ENCODE peak calls at places on chromosomes 2 and 18, in nine cellular contexts. E is cardiac muscle cell, A is neural progenitor cell, V is heart left ventricle, M is GM06990, N is neural crest cell, R is GM20000, P is OCI-LY7, I is epithelial cell of esophagus. T is an unnamed sample.

GRCh38 chr2:212961255-212961654 is 190.2 kb downstream of the IKZF2 start:
- DNase-seq in M (no peak), P (no peak), E (no peak), A (no peak), I (no peak), R (no peak), V (no peak), N (no peak), T (no peak)

GRCh38 chr18:32724071-32724696 is 48.6 kb downstream of the KLHL14 start:
- DNase-seq in I (no peak), M (no peak), R (no peak), N (no peak), E (no peak), V (no peak), A (no peak), P (no peak), T (no peak)

GRCh38 chr2:74632209-74632938 is 15.8 kb downstream of the M1AP start:
- DNase-seq in I (no peak), N (no peak), R (no peak), V (no peak), P (no peak), M (no peak), E (peak), A (peak), T (no peak)

GRCh38 chr2:152513681-152514080 is 178.7 kb downstream of the FMNL2 start:
- DNase-seq in R (no peak), M (no peak), N (no peak), V (no peak), P (no peak), E (peak), I (peak), A (no peak), T (no peak)

GRCh38 chr2:135792401-135793152 is 44.4 kb downstream of the LCT start:
- DNase-seq in E (no peak), P (no peak), I (no peak), M (no peak), V (no peak), R (no peak), N (no peak), A (no peak), T (no peak)

GRCh38 chr2:205193829-205194228 is 488.5 kb upstream of the NRP2 start:
- DNase-seq in E (no peak), I (no peak), P (no peak), R (no peak), A (no peak), V (no peak), M (no peak), N (no peak), T (no peak)

GRCh38 chr18:41134426-41134825 is 820.6 kb upstream of the PIK3C3 start:
- DNase-seq in V (no peak), R (no peak), E (no peak), M (no peak), A (no peak), N (no peak), P (no peak), I (peak), T (no peak)

GRCh38 chr18:67517224-67517765 is 775 bp upstream of the DSEL start:
- DNase-seq in P (no peak), M (no peak), A (peak), I (no peak), N (no peak), V (peak), R (no peak), E (no peak), T (no peak)

GRCh38 chr2:223674998-223675609 is 72.9 kb upstream of the SCG2 start:
- DNase-seq in I (peak), V (no peak), A (peak), P (peak), R (no peak), E (peak), M (no peak), N (no peak), T (no peak)

GRCh38 chr18:55432307-55433040 is 155.5 kb downstream of the TCF4 start:
- DNase-seq in A (no peak), N (no peak), I (no peak), R (no peak), P (no peak), M (no peak), E (no peak), V (no peak), T (no peak)

GRCh38 chr2:239302083-239302807 is 98.6 kb downstream of the HDAC4 start:
- DNase-seq in M (no peak), A (no peak), E (no peak), R (no peak), P (no peak), I (no peak), N (no peak), V (no peak), T (no peak)

GRCh38 chr2:230069418-230069817 is 694 bp upstream of the SLC16A14 start:
- DNase-seq in I (no peak), V (no peak), E (no peak), P (no peak), R (no peak), M (no peak), N (no peak), A (no peak), T (no peak)

GRCh38 chr2:188599140-188599539 is 307.5 kb downstream of the GULP1 start:
- DNase-seq in R (no peak), N (no peak), I (no peak), P (no peak), V (no peak), E (no peak), M (no peak), A (no peak), T (no peak)

GRCh38 chr2:13015941-13016340 is 299.2 kb downstream of the TRIB2 start:
- DNase-seq in N (no peak), V (no peak), E (no peak), M (no peak), R (no peak), I (no peak), P (no peak), A (peak), T (no peak)

GRCh38 chr2:207385903-207386302 is 143.9 kb upstream of the CREB1 start:
- DNase-seq in E (peak), A (no peak), N (no peak), I (peak), V (no peak), R (no peak), P (no peak), M (no peak), T (no peak)

GRCh38 chr2:14881663-14882327 is 249.3 kb downstream of the LRATD1 start:
- DNase-seq in E (no peak), A (no peak), I (no peak), M (no peak), N (no peak), R (no peak), V (no peak), P (no peak), T (no peak)

GRCh38 chr2:148876589-148877402 is 1.8 kb downstream of the KIF5C start:
- DNase-seq in P (peak), M (peak), V (no peak), A (peak), E (no peak), R (peak), I (no peak), N (peak), T (peak)

GRCh38 chr2:134711622-134712125 is 7.1 kb downstream of the TMEM163 start:
- DNase-seq in E (no peak), N (no peak), I (no peak), V (no peak), A (no peak), P (no peak), R (no peak), M (no peak), T (no peak)

GRCh38 chr2:134705861-134706586 is 12.8 kb downstream of the TMEM163 start:
- DNase-seq in V (no peak), E (no peak), M (no peak), P (no peak), A (peak), R (no peak), N (peak), I (no peak), T (no peak)

GRCh38 chr2:134707330-134707676 is 11.5 kb downstream of the TMEM163 start:
- DNase-seq in P (no peak), E (no peak), A (no peak), N (no peak), V (no peak), M (no peak), I (no peak), R (no peak), T (no peak)

GRCh38 chr2:134704173-134704572 is 14.6 kb downstream of the TMEM163 start:
- DNase-seq in M (no peak), P (no peak), R (no peak), I (no peak), A (no peak), N (no peak), E (no peak), V (no peak), T (no peak)

GRCh38 chr2:134706587-134707329 is 12.0 kb downstream of the TMEM163 start:
- DNase-seq in I (no peak), M (no peak), A (no peak), R (no peak), V (no peak), E (peak), N (no peak), P (no peak), T (no peak)
- TF ChIP-seq CTCF in I (no peak), M (no peak), A (no peak), R (no peak), V (no peak), E (no peak), N (no peak), P (no peak), T (no peak)

DNA sequence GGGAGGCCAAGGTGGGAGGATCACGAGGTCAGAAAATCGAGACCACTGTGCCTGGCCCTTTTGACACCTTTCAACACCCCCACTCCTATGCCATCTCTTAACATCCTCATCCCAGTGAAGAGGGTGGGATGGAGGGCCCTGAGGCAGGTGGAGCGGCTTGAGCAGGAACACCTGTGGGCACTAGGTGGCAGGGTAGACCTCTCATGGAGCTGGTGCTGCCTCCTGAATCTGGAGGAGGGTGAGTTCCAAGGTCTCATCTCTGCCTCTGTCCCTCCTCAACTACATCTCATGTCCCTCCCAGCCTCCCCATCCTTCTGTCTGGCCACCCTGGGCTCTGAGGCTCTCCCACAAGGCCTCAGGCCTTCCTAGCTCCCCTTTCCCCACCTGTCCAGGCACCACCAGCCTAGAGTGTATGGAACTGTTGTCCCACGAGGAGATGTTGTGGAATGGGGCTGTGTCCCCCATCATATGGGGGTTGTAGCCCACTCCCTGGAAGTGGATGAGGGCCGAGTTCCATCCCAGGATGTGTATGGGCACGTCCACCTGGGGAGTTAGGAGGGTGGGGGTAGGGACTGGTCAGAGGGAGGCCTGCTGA is 17.0 kb upstream of the CRYBA2 start:
- DNase-seq in R (peak), N (no peak), P (peak), I (peak), E (no peak), V (peak), A (peak), M (no peak), T (peak)
- TF ChIP-seq CTCF in R (peak), N (peak), P (peak), I (peak), E (peak), V (no peak), A (peak), M (peak), T (peak)

GRCh38 chr2:62297642-62298010 is 101.7 kb downstream of the B3GNT2 start:
- DNase-seq in E (peak), I (no peak), N (no peak), A (peak), M (no peak), V (no peak), R (no peak), P (no peak), T (no peak)
- TF ChIP-seq CTCF in E (peak), I (no peak), N (no peak), A (peak), M (no peak), V (no peak), R (no peak), P (peak), T (no peak)

GRCh38 chr18:48134609-48135008 is 204.2 kb upstream of the SMAD2 start:
- DNase-seq in M (no peak), A (no peak), P (no peak), E (no peak), R (no peak), V (no peak), I (no peak), N (no peak), T (no peak)

GRCh38 chr18:48136544-48137353 is 206.3 kb upstream of the SMAD2 start:
- DNase-seq in A (peak), V (no peak), I (no peak), M (no peak), P (no peak), N (no peak), R (peak), E (no peak), T (no peak)

GRCh38 chr18:48137354-48138208 is 207.1 kb upstream of the SMAD2 start:
- DNase-seq in E (no peak), R (no peak), P (no peak), N (no peak), A (no peak), V (no peak), M (no peak), I (no peak), T (no peak)

GRCh38 chr18:48135436-48135966 is 205.0 kb upstream of the SMAD2 start:
- DNase-seq in E (no peak), R (no peak), P (no peak), N (no peak), M (no peak), V (no peak), A (no peak), I (no peak), T (no peak)

DNA sequence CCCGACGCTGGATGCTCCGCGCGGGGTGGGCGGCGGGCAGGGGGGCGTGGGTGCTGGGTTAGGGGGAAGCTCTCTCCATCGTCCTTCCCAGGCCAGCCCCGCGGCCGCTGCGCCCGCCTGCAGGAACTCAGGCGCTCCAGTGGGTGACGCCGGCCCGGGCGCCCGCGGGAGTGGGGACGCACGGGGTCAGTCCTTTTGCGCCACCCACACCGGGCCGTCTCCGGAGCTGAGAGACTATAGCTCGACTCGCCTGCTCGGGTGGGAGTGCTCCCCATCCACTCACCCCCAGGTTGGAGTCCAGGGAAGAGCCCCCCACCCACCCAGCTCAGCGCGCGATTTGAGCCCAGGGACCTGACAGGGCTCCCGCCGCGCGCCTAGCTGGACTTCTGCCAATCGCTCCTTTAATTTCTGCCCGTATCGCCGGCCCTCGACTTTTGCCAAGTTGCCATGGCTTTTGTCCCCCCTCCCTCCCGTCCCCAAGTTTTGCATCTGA is 205.6 kb upstream of the SMAD2 start:
- DNase-seq in E (no peak), M (no peak), A (peak), I (no peak), R (no peak), P (no peak), V (peak), N (no peak), T (no peak)
- TF ChIP-seq CTCF in E (no peak), M (no peak), A (no peak), I (no peak), R (no peak), P (no peak), V (no peak), N (no peak), T (no peak)

GRCh38 chr2:199704358-199705238 is 146.4 kb downstream of the FTCDNL1 start:
- DNase-seq in A (peak), R (peak), E (peak), V (no peak), M (no peak), N (no peak), P (peak), I (peak), T (peak)
- TF ChIP-seq CTCF in A (peak), R (peak), E (peak), V (peak), M (peak), N (peak), P (peak), I (peak), T (peak)

GRCh38 chr2:159114835-159115234 is 146.4 kb downstream of the TANC1 start:
- DNase-seq in I (no peak), N (no peak), V (no peak), M (no peak), A (no peak), R (no peak), E (no peak), P (no peak), T (no peak)
- TF ChIP-seq CTCF in I (no peak), N (no peak), V (no peak), M (no peak), A (no peak), R (no peak), E (no peak), P (no peak), T (no peak)

T was measured in GM10248.